ENCODE peak calls at places on chromosome 18, in five cellular contexts. I, O, Z, N and Y are unnamed samples.
A peak's percentile ranks its signal among the peaks of the same experiment; 100 is the strongest.

GRCh38 chr18:49546719-49547273 is 15.1 kb upstream of the LIPG start:
- DNase-seq in Z (peak; percentile 58), N (no peak), O (no peak), I (no peak), Y (no peak)

GRCh38 chr18:29651121-29651675 is 1391.3 kb downstream of the DSC3 start:
- DNase-seq in Z (no peak), N (no peak), O (no peak), I (peak; percentile 6), Y (no peak)

GRCh38 chr18:24380163-24380747 is 17.4 kb downstream of the OSBPL1A start:
- DNase-seq in N (no peak), O (no peak), I (no peak), Z (peak; percentile 37), Y (no peak)

GRCh38 chr18:67486534-67486933 is 30.0 kb downstream of the DSEL start:
- DNase-seq in O (no peak), Z (no peak), I (no peak), N (no peak), Y (no peak)

GRCh38 chr18:56200381-56200831 is 438.0 kb downstream of the TXNL1 start:
- DNase-seq in I (peak; percentile 77), O (no peak), Z (peak; percentile 11), N (peak; percentile 47), Y (no peak)

GRCh38 chr18:74241970-74242369 is 49.8 kb downstream of the CYB5A start:
- DNase-seq in N (no peak), Z (no peak), O (no peak), I (no peak), Y (no peak)

GRCh38 chr18:63316612-63317555 is 2.7 kb downstream of the BCL2 start:
- DNase-seq in Z (no peak), O (no peak), I (no peak), N (no peak), Y (no peak)

GRCh38 chr18:5391427-5391826 is 95.9 kb upstream of the ZBTB14 start:
- DNase-seq in Z (no peak), N (no peak), O (no peak), I (no peak), Y (no peak)

GRCh38 chr18:31684279-31685096 is at the start of gene B4GALT6:
- DNase-seq in I (peak; percentile 53), N (peak; percentile 25), Z (peak; percentile 85), O (peak; percentile 19), Y (no peak)

GRCh38 chr18:72375628-72376027 is 168.5 kb downstream of the CBLN2 start:
- DNase-seq in Z (no peak), O (no peak), N (peak; percentile 2), I (no peak), Y (no peak)

DNA sequence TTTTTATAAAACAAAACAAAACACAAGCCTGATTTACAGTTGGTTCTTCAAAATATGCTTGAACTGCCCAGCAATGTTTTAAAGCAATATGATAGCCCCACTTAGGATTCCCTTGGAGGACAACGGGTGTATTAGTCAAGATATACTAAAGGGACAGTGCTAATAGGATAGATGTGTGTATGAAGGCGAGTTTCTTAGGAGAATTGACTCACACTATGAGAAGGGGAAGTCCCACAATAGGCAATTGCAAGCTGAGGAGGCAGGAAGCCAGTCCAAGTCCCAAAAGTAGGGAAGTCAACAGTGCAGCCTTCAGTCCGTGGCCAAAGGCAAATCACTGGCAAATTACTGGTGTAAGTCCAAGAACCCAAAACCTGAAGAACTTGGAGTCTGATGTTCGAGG is 167.9 kb downstream of the CBLN2 start:
- DNase-seq in I (no peak), O (no peak), N (no peak), Z (no peak), Y (no peak)
- H3K27ac ChIP-seq in I (no peak overlapping the region), O (no peak overlapping the region), N (no peak overlapping the region), Z (no peak overlapping the region), Y (no peak overlapping the region)

DNA sequence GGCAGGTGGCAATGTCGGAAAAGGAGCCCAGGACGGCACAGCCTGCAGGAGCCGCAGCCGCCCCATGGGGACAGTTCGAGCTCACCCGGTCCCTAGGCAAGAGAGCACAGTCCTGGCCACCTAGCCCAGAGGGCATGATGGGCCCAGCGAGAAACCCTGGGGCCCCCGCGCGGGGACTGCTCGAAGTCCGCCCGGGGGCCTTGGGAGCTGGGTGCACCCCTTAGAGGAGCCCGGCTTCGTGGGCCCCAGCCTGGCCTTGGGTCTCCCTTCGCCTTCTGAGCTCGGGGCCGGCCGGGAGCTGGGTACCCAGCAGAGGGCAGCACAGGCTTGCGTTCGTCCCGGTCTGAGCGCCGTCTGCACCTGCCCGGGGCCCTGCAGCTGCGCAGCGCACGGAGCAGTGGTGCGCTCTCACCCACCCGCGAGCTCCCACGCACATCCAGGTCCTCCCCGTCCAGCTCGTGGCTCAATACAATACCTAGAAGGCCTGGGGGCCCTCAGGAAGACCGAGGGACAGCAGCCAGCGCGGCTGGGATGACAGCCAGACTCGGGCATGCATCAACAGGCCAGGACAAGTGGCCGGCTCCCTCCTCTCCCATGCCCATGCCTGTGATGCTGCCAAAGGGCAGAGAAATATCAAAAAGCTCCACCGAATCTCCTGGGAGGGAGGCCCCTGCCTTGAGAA is 96.2 kb upstream of the ZNF532 start:
- DNase-seq in I (peak; percentile 60), Z (peak; percentile 70), O (peak; percentile 74), N (peak; percentile 45), Y (peak; percentile 32)
- H3K27ac ChIP-seq in I (no peak overlapping the region), Z (no peak overlapping the region), O (peak overlapping the region; percentile 26), N (no peak overlapping the region), Y (no peak overlapping the region)

GRCh38 chr18:46601338-46601908 is 55.6 kb downstream of the LOXHD1 start:
- DNase-seq in Z (no peak), I (no peak), O (no peak), N (no peak), Y (no peak)
- H3K27ac ChIP-seq in Z (no peak overlapping the region), I (no peak overlapping the region), O (no peak overlapping the region), N (no peak overlapping the region), Y (no peak overlapping the region)

GRCh38 chr18:34884456-34884855 is 156.8 kb upstream of the MAPRE2 start:
- DNase-seq in I (no peak), N (no peak), Z (no peak), O (no peak), Y (no peak)
- H3K27ac ChIP-seq in I (no peak overlapping the region), N (no peak overlapping the region), Z (no peak overlapping the region), O (peak overlapping the region; percentile 23), Y (no peak overlapping the region)

GRCh38 chr18:50994031-50994430 is 26.2 kb downstream of the ELAC1 start:
- DNase-seq in O (no peak), Z (no peak), I (no peak), N (no peak), Y (no peak)
- H3K27ac ChIP-seq in O (peak overlapping the region; percentile 51), Z (no peak overlapping the region), I (no peak overlapping the region), N (no peak overlapping the region), Y (no peak overlapping the region)

DNA sequence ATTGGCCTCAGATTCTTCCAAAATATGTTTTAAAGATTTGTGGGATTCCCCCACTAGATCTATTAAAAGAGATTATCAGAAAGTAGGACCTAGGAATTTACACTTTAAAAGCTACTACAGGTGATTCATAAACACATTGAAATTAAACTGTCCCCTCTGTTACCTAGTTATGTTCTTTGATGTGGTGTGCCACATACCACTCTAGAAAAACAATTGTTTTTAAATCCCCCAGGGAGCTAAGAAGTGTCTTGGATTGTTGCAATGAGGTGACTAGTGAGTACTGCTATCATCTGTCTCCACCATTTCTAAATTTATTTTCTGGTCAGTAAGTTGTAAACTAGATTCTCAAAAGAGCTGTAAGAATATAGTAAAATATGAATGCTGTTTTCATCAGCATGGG is 214.5 kb upstream of the DOK6 start:
- DNase-seq in I (no peak), N (no peak), O (no peak), Z (peak; percentile 30), Y (no peak)
- H3K27ac ChIP-seq in I (no peak overlapping the region), N (no peak overlapping the region), O (no peak overlapping the region), Z (no peak overlapping the region), Y (no peak overlapping the region)